ENCODE peak calls at places on chromosome 13, in four cellular contexts. N, V, Y and R are unnamed samples. For H3K27me3, the result is how much of the 10 kb centered on the place peaks cover.

GRCh38 chr13:98033277-98034247 is 80.1 kb downstream of the IPO5 start:
- DNase-seq in N (peak), Y (no peak), V (peak), R (peak)

GRCh38 chr13:44165172-44165894 is 208.3 kb upstream of the SERP2 start:
- DNase-seq in V (no peak), Y (no peak), N (no peak), R (no peak)

GRCh38 chr13:31945202-31945978 is 86.2 kb upstream of the FRY start:
- DNase-seq in Y (no peak), V (peak), N (peak), R (peak)

GRCh38 chr13:31835932-31836331 is 96.6 kb downstream of the RXFP2 start:
- DNase-seq in N (no peak), V (no peak), Y (peak), R (no peak)

GRCh38 chr13:113585828-113586355 is 1.3 kb downstream of the TFDP1 start:
- DNase-seq in V (no peak), Y (no peak), N (no peak), R (no peak)

GRCh38 chr13:105442941-105443340 is 1092.5 kb downstream of the EFNB2 start:
- DNase-seq in Y (peak), N (no peak), V (peak), R (peak)

GRCh38 chr13:103236213-103236612 is 170.0 kb upstream of the SLC10A2 start:
- DNase-seq in N (peak), V (no peak), Y (no peak), R (no peak)

GRCh38 chr13:113672002-113672651 is 5.1 kb downstream of the GRK1 start:
- DNase-seq in V (no peak), Y (no peak), N (peak), R (no peak)

GRCh38 chr13:113804703-113805430 is 45.8 kb downstream of the TMEM255B start:
- DNase-seq in N (no peak), V (no peak), Y (no peak), R (no peak)

GRCh38 chr13:108363651-108364050 is 94.1 kb downstream of the TNFSF13B start:
- DNase-seq in Y (no peak), V (no peak), N (no peak), R (no peak)

GRCh38 chr13:33274264-33274663 is 11.3 kb downstream of the STARD13 start:
- DNase-seq in N (no peak), V (no peak), Y (no peak), R (no peak)

GRCh38 chr13:21011378-21011777 is 50.0 kb downstream of the LATS2 start:
- DNase-seq in Y (no peak), V (no peak), N (no peak), R (no peak)

GRCh38 chr13:19713186-19713965 is 69.4 kb downstream of the PSPC1 start:
- DNase-seq in Y (peak), N (no peak), V (no peak), R (peak)

GRCh38 chr13:94967183-94968039 is 255.1 kb upstream of the SOX21 start:
- DNase-seq in V (no peak), N (peak), Y (no peak), R (no peak)

GRCh38 chr13:44474122-44474910 is 100.7 kb downstream of the SERP2 start:
- DNase-seq in Y (no peak), N (no peak), V (no peak), R (no peak)

GRCh38 chr13:58611117-58611516 is 979.6 kb downstream of the PCDH17 start:
- DNase-seq in N (no peak), Y (no peak), V (no peak), R (no peak)

GRCh38 chr13:64075543-64076271 is 2660.1 kb upstream of the PCDH20 start:
- DNase-seq in V (no peak), Y (no peak), N (no peak), R (no peak)

GRCh38 chr13:51781246-51782022 is 22.5 kb downstream of the DHRS12 start:
- DNase-seq in Y (no peak), V (no peak), N (peak), R (no peak)

GRCh38 chr13:107190065-107190464 is 622.1 kb upstream of the ARGLU1 start:
- DNase-seq in N (no peak), V (no peak), Y (no peak), R (no peak)

GRCh38 chr13:46389985-46390384 is 2.9 kb upstream of the RUBCNL start:
- DNase-seq in V (no peak), N (no peak), Y (no peak), R (peak)

GRCh38 chr13:46389457-46389856 is 2.4 kb upstream of the RUBCNL start:
- DNase-seq in Y (no peak), V (no peak), N (no peak), R (no peak)

GRCh38 chr13:46386996-46387851 is at the start of gene RUBCNL:
- DNase-seq in V (no peak), Y (no peak), N (peak), R (no peak)

GRCh38 chr13:46388846-46389245 is 1.8 kb upstream of the RUBCNL start:
- DNase-seq in N (no peak), V (no peak), Y (no peak), R (no peak)

GRCh38 chr13:46388308-46388707 is 1.3 kb upstream of the RUBCNL start:
- DNase-seq in Y (no peak), N (no peak), V (no peak), R (no peak)
- H3K27me3 ChIP-seq in Y (under half), N (half or more), V (under half), R (under half)

GRCh38 chr13:27006519-27007161 is 165.0 kb downstream of the USP12 start:
- DNase-seq in N (peak), Y (no peak), V (no peak), R (no peak)

GRCh38 chr13:27008733-27009132 is 162.9 kb downstream of the USP12 start:
- DNase-seq in V (no peak), N (no peak), Y (no peak), R (no peak)

GRCh38 chr13:27005556-27005955 is 166.1 kb downstream of the USP12 start:
- DNase-seq in V (no peak), N (no peak), Y (no peak), R (no peak)

GRCh38 chr13:27005976-27006518 is 165.6 kb downstream of the USP12 start:
- DNase-seq in Y (no peak), V (no peak), N (no peak), R (no peak)

DNA sequence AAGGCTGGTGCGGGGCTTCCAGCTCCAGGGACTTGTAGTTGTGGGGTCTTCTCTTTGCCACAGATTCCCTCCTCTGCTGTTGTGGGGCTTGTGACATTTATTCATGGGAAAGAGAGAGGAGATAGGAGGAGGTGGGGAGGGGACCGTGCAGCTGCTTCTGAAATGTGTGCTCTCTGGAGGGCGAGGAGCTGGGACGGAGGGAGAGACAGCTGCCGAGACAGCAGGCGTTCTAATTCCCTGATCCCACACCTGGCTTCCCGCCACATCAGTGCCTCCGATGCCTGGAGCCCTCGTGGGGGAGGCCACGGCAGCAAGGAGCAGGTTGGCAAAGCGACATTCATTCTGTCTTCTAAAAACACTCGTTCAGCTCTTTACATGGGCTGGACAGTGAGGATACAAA is 164.4 kb downstream of the USP12 start:
- DNase-seq in V (no peak), N (peak), Y (no peak), R (no peak)
- H3K4me3 ChIP-seq in V (peak), N (peak), Y (peak), R (peak)

GRCh38 chr13:48334534-48335127 is 31.1 kb downstream of the RB1 start:
- DNase-seq in N (no peak), Y (no peak), V (no peak), R (no peak)
- H3K27me3 ChIP-seq in N (under half), Y (under half), V (under half), R (under half)

GRCh38 chr13:99982021-99982740 is 597 bp downstream of the ZIC2 start:
- DNase-seq in Y (no peak), V (no peak), N (no peak), R (no peak)
- H3K4me3 ChIP-seq in Y (no peak), V (peak), N (no peak), R (no peak)

GRCh38 chr13:86900906-86901305 is 770.3 kb upstream of the SLITRK5 start:
- DNase-seq in Y (no peak), V (no peak), N (no peak), R (no peak)
- H3K27me3 ChIP-seq in Y (under half), V (under half), N (under half), R (under half)